ENCODE peak calls at places on chromosomes 5 and 9, in nine cellular contexts. One of them, this sample, is unnamed.

GRCh38 chr5:140182803-140183367 is 7.9 kb downstream of the CYSTM1 start:
- DNase-seq in mesenchymal stem cell: peak; percentile 42
- DNase-seq in Karpas-422: no peak
- DNase-seq in transverse colon: peak; percentile 54
- DNase-seq in astrocyte: peak; percentile 38
- DNase-seq in ovary: peak; percentile 37
- DNase-seq in HCT116: no peak
- DNase-seq in A673: peak; percentile 34
- DNase-seq in left ventricle myocardium inferior: peak; percentile 32
- DNase-seq in this sample: no peak

GRCh38 chr5:99815-100214 is 7.8 kb downstream of the PLEKHG4B start:
- DNase-seq in mesenchymal stem cell: no peak
- DNase-seq in left ventricle myocardium inferior: no peak
- DNase-seq in ovary: no peak
- DNase-seq in astrocyte: peak; percentile 10
- DNase-seq in Karpas-422: no peak
- DNase-seq in transverse colon: no peak
- DNase-seq in HCT116: no peak
- DNase-seq in A673: peak; percentile 6
- DNase-seq in this sample: no peak

GRCh38 chr9:130770679-130771442 is 64.2 kb upstream of the ABL1 start:
- DNase-seq in astrocyte: peak; percentile 45
- DNase-seq in Karpas-422: peak; percentile 81
- DNase-seq in mesenchymal stem cell: peak; percentile 85
- DNase-seq in transverse colon: no peak
- DNase-seq in A673: peak; percentile 84
- DNase-seq in ovary: no peak
- DNase-seq in left ventricle myocardium inferior: no peak
- DNase-seq in HCT116: peak; percentile 43
- DNase-seq in this sample: no peak

GRCh38 chr9:14262836-14263235 is 51.1 kb downstream of the NFIB start:
- DNase-seq in left ventricle myocardium inferior: no peak
- DNase-seq in Karpas-422: no peak
- DNase-seq in A673: no peak
- DNase-seq in astrocyte: no peak
- DNase-seq in HCT116: no peak
- DNase-seq in ovary: no peak
- DNase-seq in transverse colon: no peak
- DNase-seq in mesenchymal stem cell: no peak
- DNase-seq in this sample: no peak

GRCh38 chr9:131758972-131759647 is 19.2 kb upstream of the RAPGEF1 start:
- DNase-seq in A673: no peak
- DNase-seq in transverse colon: no peak
- DNase-seq in left ventricle myocardium inferior: no peak
- DNase-seq in HCT116: no peak
- DNase-seq in mesenchymal stem cell: peak; percentile 24
- DNase-seq in Karpas-422: no peak
- DNase-seq in astrocyte: no peak
- DNase-seq in ovary: no peak
- DNase-seq in this sample: peak; percentile 57

GRCh38 chr5:82092-82491 is 9.9 kb upstream of the PLEKHG4B start:
- DNase-seq in Karpas-422: no peak
- DNase-seq in HCT116: no peak
- DNase-seq in transverse colon: no peak
- DNase-seq in mesenchymal stem cell: peak; percentile 15
- DNase-seq in left ventricle myocardium inferior: no peak
- DNase-seq in A673: no peak
- DNase-seq in ovary: no peak
- DNase-seq in astrocyte: peak; percentile 71
- DNase-seq in this sample: no peak

GRCh38 chr5:73448072-73448432 is 525 bp downstream of the FOXD1 start:
- DNase-seq in mesenchymal stem cell: no peak
- DNase-seq in HCT116: no peak
- DNase-seq in Karpas-422: no peak
- DNase-seq in A673: peak; percentile 33
- DNase-seq in ovary: no peak
- DNase-seq in transverse colon: no peak
- DNase-seq in left ventricle myocardium inferior: no peak
- DNase-seq in astrocyte: no peak
- DNase-seq in this sample: no peak

GRCh38 chr5:95644351-95645042 is 2.1 kb upstream of the RFESD start:
- DNase-seq in ovary: peak; percentile 62
- DNase-seq in astrocyte: peak; percentile 30
- DNase-seq in transverse colon: peak; percentile 63
- DNase-seq in A673: peak; percentile 67
- DNase-seq in left ventricle myocardium inferior: no peak
- DNase-seq in Karpas-422: peak; percentile 80
- DNase-seq in mesenchymal stem cell: peak; percentile 71
- DNase-seq in HCT116: peak; percentile 72
- DNase-seq in this sample: no peak

GRCh38 chr9:14441976-14442651 is 128.2 kb upstream of the NFIB start:
- DNase-seq in mesenchymal stem cell: no peak
- DNase-seq in A673: peak; percentile 46
- DNase-seq in transverse colon: no peak
- DNase-seq in HCT116: peak; percentile 72
- DNase-seq in astrocyte: no peak
- DNase-seq in ovary: no peak
- DNase-seq in Karpas-422: peak; percentile 75
- DNase-seq in left ventricle myocardium inferior: no peak
- DNase-seq in this sample: no peak

GRCh38 chr9:87080512-87081225 is 133.4 kb upstream of the GAS1 start:
- DNase-seq in astrocyte: no peak
- DNase-seq in HCT116: no peak
- DNase-seq in left ventricle myocardium inferior: no peak
- DNase-seq in transverse colon: no peak
- DNase-seq in A673: peak; percentile 49
- DNase-seq in mesenchymal stem cell: peak; percentile 67
- DNase-seq in Karpas-422: peak; percentile 45
- DNase-seq in ovary: no peak
- DNase-seq in this sample: no peak

GRCh38 chr9:114086009-114086408 is 7.9 kb upstream of the AMBP start:
- DNase-seq in Karpas-422: no peak
- DNase-seq in left ventricle myocardium inferior: no peak
- DNase-seq in HCT116: no peak
- DNase-seq in mesenchymal stem cell: no peak
- DNase-seq in ovary: no peak
- DNase-seq in transverse colon: no peak
- DNase-seq in astrocyte: no peak
- DNase-seq in A673: no peak
- DNase-seq in this sample: no peak

GRCh38 chr9:132008871-132009812 is 70.5 kb downstream of the MED27 start:
- DNase-seq in mesenchymal stem cell: no peak
- DNase-seq in Karpas-422: no peak
- DNase-seq in A673: no peak
- DNase-seq in ovary: no peak
- DNase-seq in HCT116: no peak
- DNase-seq in astrocyte: no peak
- DNase-seq in transverse colon: no peak
- DNase-seq in left ventricle myocardium inferior: no peak
- DNase-seq in this sample: peak; percentile 64

GRCh38 chr9:38094165-38094564 is 25.1 kb upstream of the SHB start:
- DNase-seq in ovary: no peak
- DNase-seq in A673: no peak
- DNase-seq in Karpas-422: no peak
- DNase-seq in transverse colon: no peak
- DNase-seq in astrocyte: no peak
- DNase-seq in mesenchymal stem cell: no peak
- DNase-seq in left ventricle myocardium inferior: no peak
- DNase-seq in HCT116: no peak
- DNase-seq in this sample: no peak

GRCh38 chr5:37721447-37721871 is 118.4 kb downstream of the GDNF start:
- DNase-seq in left ventricle myocardium inferior: no peak
- DNase-seq in ovary: no peak
- DNase-seq in Karpas-422: no peak
- DNase-seq in mesenchymal stem cell: peak; percentile 45
- DNase-seq in A673: peak; percentile 89
- DNase-seq in transverse colon: no peak
- DNase-seq in HCT116: no peak
- DNase-seq in astrocyte: peak; percentile 59
- DNase-seq in this sample: no peak
- H3K27ac ChIP-seq in left ventricle myocardium inferior: no peak overlapping the region
- H3K27ac ChIP-seq in ovary: no peak overlapping the region
- H3K27ac ChIP-seq in Karpas-422: no peak overlapping the region
- H3K27ac ChIP-seq in mesenchymal stem cell: no peak overlapping the region
- H3K27ac ChIP-seq in A673: peak overlapping the region; percentile 93
- H3K27ac ChIP-seq in transverse colon: no peak overlapping the region
- H3K27ac ChIP-seq in HCT116: no peak overlapping the region
- H3K27ac ChIP-seq in astrocyte: peak overlapping the region; percentile 87
- H3K27ac ChIP-seq in this sample: no peak overlapping the region

GRCh38 chr5:17185776-17186175 is 31.7 kb upstream of the BASP1 start:
- DNase-seq in left ventricle myocardium inferior: peak; percentile 45
- DNase-seq in HCT116: no peak
- DNase-seq in transverse colon: peak; percentile 27
- DNase-seq in astrocyte: peak; percentile 92
- DNase-seq in Karpas-422: no peak
- DNase-seq in mesenchymal stem cell: peak; percentile 94
- DNase-seq in ovary: peak; percentile 77
- DNase-seq in A673: no peak
- DNase-seq in this sample: peak; percentile 55

GRCh38 chr5:17187401-17187800 is 30.0 kb upstream of the BASP1 start:
- DNase-seq in ovary: no peak
- DNase-seq in transverse colon: no peak
- DNase-seq in left ventricle myocardium inferior: no peak
- DNase-seq in mesenchymal stem cell: peak; percentile 61
- DNase-seq in astrocyte: peak; percentile 76
- DNase-seq in A673: no peak
- DNase-seq in Karpas-422: no peak
- DNase-seq in HCT116: no peak
- DNase-seq in this sample: peak; percentile 64

GRCh38 chr5:17184596-17184995 is 32.8 kb upstream of the BASP1 start:
- DNase-seq in mesenchymal stem cell: peak; percentile 75
- DNase-seq in A673: no peak
- DNase-seq in Karpas-422: no peak
- DNase-seq in ovary: no peak
- DNase-seq in astrocyte: peak; percentile 40
- DNase-seq in HCT116: no peak
- DNase-seq in left ventricle myocardium inferior: no peak
- DNase-seq in transverse colon: no peak
- DNase-seq in this sample: no peak

GRCh38 chr5:17185349-17185748 is 32.1 kb upstream of the BASP1 start:
- DNase-seq in HCT116: no peak
- DNase-seq in A673: no peak
- DNase-seq in left ventricle myocardium inferior: no peak
- DNase-seq in mesenchymal stem cell: peak; percentile 17
- DNase-seq in Karpas-422: no peak
- DNase-seq in ovary: no peak
- DNase-seq in astrocyte: no peak
- DNase-seq in transverse colon: no peak
- DNase-seq in this sample: no peak

GRCh38 chr5:17186271-17186670 is 31.2 kb upstream of the BASP1 start:
- DNase-seq in transverse colon: no peak
- DNase-seq in A673: no peak
- DNase-seq in HCT116: no peak
- DNase-seq in astrocyte: no peak
- DNase-seq in Karpas-422: no peak
- DNase-seq in left ventricle myocardium inferior: no peak
- DNase-seq in mesenchymal stem cell: peak; percentile 72
- DNase-seq in ovary: no peak
- DNase-seq in this sample: no peak
- H3K4me1 ChIP-seq in transverse colon: peaks cover 21% of the 10 kb centered on the region
- H3K4me1 ChIP-seq in A673: peaks cover 25% of the 10 kb centered on the region
- H3K4me1 ChIP-seq in HCT116: peaks cover 4% of the 10 kb centered on the region
- H3K4me1 ChIP-seq in astrocyte: peaks cover 54% of the 10 kb centered on the region
- H3K4me1 ChIP-seq in Karpas-422: no peaks in the 10 kb centered on the region
- H3K4me1 ChIP-seq in left ventricle myocardium inferior: peaks cover 10% of the 10 kb centered on the region
- H3K4me1 ChIP-seq in mesenchymal stem cell: peaks cover 7% of the 10 kb centered on the region
- H3K4me1 ChIP-seq in ovary: peaks cover 4% of the 10 kb centered on the region
- H3K4me1 ChIP-seq in this sample: peaks cover 43% of the 10 kb centered on the region

GRCh38 chr5:137098663-137099062 is 400.5 kb downstream of the SPOCK1 start:
- DNase-seq in astrocyte: no peak
- DNase-seq in transverse colon: no peak
- DNase-seq in left ventricle myocardium inferior: no peak
- DNase-seq in A673: no peak
- DNase-seq in Karpas-422: no peak
- DNase-seq in HCT116: no peak
- DNase-seq in mesenchymal stem cell: no peak
- DNase-seq in ovary: no peak
- DNase-seq in this sample: no peak

GRCh38 chr5:137099651-137100050 is 399.5 kb downstream of the SPOCK1 start:
- DNase-seq in HCT116: no peak
- DNase-seq in left ventricle myocardium inferior: no peak
- DNase-seq in Karpas-422: no peak
- DNase-seq in transverse colon: no peak
- DNase-seq in A673: no peak
- DNase-seq in astrocyte: no peak
- DNase-seq in ovary: no peak
- DNase-seq in mesenchymal stem cell: no peak
- DNase-seq in this sample: no peak

GRCh38 chr5:137098238-137098637 is 400.9 kb downstream of the SPOCK1 start:
- DNase-seq in A673: no peak
- DNase-seq in mesenchymal stem cell: no peak
- DNase-seq in HCT116: no peak
- DNase-seq in ovary: no peak
- DNase-seq in left ventricle myocardium inferior: no peak
- DNase-seq in astrocyte: no peak
- DNase-seq in transverse colon: no peak
- DNase-seq in Karpas-422: no peak
- DNase-seq in this sample: no peak

GRCh38 chr5:137105351-137105750 is 393.8 kb downstream of the SPOCK1 start:
- DNase-seq in left ventricle myocardium inferior: no peak
- DNase-seq in A673: no peak
- DNase-seq in Karpas-422: no peak
- DNase-seq in transverse colon: no peak
- DNase-seq in ovary: no peak
- DNase-seq in mesenchymal stem cell: no peak
- DNase-seq in astrocyte: no peak
- DNase-seq in HCT116: no peak
- DNase-seq in this sample: no peak

GRCh38 chr5:137101544-137101943 is 397.6 kb downstream of the SPOCK1 start:
- DNase-seq in astrocyte: no peak
- DNase-seq in ovary: no peak
- DNase-seq in HCT116: no peak
- DNase-seq in left ventricle myocardium inferior: no peak
- DNase-seq in transverse colon: no peak
- DNase-seq in A673: no peak
- DNase-seq in Karpas-422: no peak
- DNase-seq in mesenchymal stem cell: no peak
- DNase-seq in this sample: no peak
- H3K27ac ChIP-seq in astrocyte: no peak overlapping the region
- H3K27ac ChIP-seq in ovary: no peak overlapping the region
- H3K27ac ChIP-seq in HCT116: no peak overlapping the region
- H3K27ac ChIP-seq in left ventricle myocardium inferior: peak overlapping the region; percentile 42
- H3K27ac ChIP-seq in transverse colon: no peak overlapping the region
- H3K27ac ChIP-seq in A673: no peak overlapping the region
- H3K27ac ChIP-seq in Karpas-422: no peak overlapping the region
- H3K27ac ChIP-seq in mesenchymal stem cell: no peak overlapping the region
- H3K27ac ChIP-seq in this sample: no peak overlapping the region

DNA sequence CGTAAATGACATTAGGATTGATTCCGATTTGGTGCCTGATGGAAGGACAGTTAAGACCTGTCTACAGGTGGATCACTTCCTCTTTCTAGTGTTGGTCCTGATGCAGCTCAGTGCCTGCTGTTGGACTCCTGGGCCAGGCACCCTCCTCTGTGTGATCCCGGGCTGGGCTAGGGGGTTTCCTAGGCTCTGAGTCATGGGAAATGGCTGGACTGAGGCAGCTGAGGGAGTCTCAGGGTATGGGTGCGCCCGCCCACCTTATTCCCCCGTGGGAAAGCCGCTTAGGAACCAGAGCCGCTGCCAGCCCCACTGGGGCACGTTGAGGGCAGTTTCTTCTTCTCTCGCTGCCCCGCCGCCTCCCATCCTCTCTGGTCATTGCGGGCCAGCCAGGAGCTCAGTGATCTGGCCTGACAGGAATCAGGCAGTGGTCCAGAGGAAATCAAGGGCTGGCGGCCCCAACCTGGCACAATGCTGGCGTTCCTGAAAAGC is 12.9 kb downstream of the TCF7 start:
- DNase-seq in mesenchymal stem cell: peak; percentile 37
- DNase-seq in A673: no peak
- DNase-seq in ovary: no peak
- DNase-seq in astrocyte: peak; percentile 62
- DNase-seq in HCT116: no peak
- DNase-seq in left ventricle myocardium inferior: peak; percentile 61
- DNase-seq in transverse colon: no peak
- DNase-seq in Karpas-422: no peak
- DNase-seq in this sample: no peak
- H3K4me1 ChIP-seq in mesenchymal stem cell: peaks cover 15% of the 10 kb centered on the region
- H3K4me1 ChIP-seq in A673: no peaks in the 10 kb centered on the region
- H3K4me1 ChIP-seq in ovary: peaks cover 15% of the 10 kb centered on the region
- H3K4me1 ChIP-seq in astrocyte: peaks cover 46% of the 10 kb centered on the region
- H3K4me1 ChIP-seq in HCT116: peaks cover 22% of the 10 kb centered on the region
- H3K4me1 ChIP-seq in left ventricle myocardium inferior: peaks cover 72% of the 10 kb centered on the region
- H3K4me1 ChIP-seq in transverse colon: peaks cover 6% of the 10 kb centered on the region
- H3K4me1 ChIP-seq in Karpas-422: peaks cover 8% of the 10 kb centered on the region
- H3K4me1 ChIP-seq in this sample: no peaks in the 10 kb centered on the region

This sample was measured in foreskin keratinocyte.